ENCODE peak calls at places on chromosomes 11 and 22, in ten cellular contexts. G is posterior cingulate gyrus; P is central memory CD8-positive, alpha-beta T cell; M is hypothalamus; Y is mucosa of descending colon; I is naive thymus-derived CD8-positive, alpha-beta T cell; T is foreskin fibroblast; E is HEK293T; U is lung; W is stimulated activated CD8-positive, alpha-beta memory T cell treated with anti-CD3 and anti-CD28 coated beads, Interleukin-12 subunit alpha, Interleukin-12 subunit beta, amount 100 ng/mL, for 1 hour. F is an unnamed sample.

GRCh38 chr22:39343259-39344045 is 6.3 kb upstream of the SYNGR1 start:
- DNase-seq in P (peak), U (peak), I (peak), G (peak), Y (peak), M (peak), E (peak), T (peak), W (peak), F (no peak)

GRCh38 chr11:116970485-116971292 is 127.5 kb downstream of the SIK3 start:
- DNase-seq in E (no peak), G (no peak), I (no peak), W (no peak), Y (peak), M (no peak), P (no peak), U (no peak), T (peak), F (no peak)

GRCh38 chr22:46619830-46620501 is at the start of gene GRAMD4:
- DNase-seq in W (no peak), G (peak), Y (no peak), I (no peak), P (no peak), E (no peak), U (no peak), M (peak), T (no peak), F (no peak)

GRCh38 chr11:61536676-61537270 is 28.2 kb downstream of the LRRC10B start:
- DNase-seq in T (no peak), I (no peak), E (no peak), Y (no peak), U (no peak), M (no peak), W (no peak), G (no peak), P (no peak), F (no peak)

GRCh38 chr11:107857550-107858216 is 904 bp downstream of the SLC35F2 start:
- DNase-seq in U (no peak), Y (no peak), P (no peak), G (no peak), I (no peak), E (no peak), T (peak), W (no peak), M (no peak), F (no peak)

GRCh38 chr11:117319214-117319840 is 3.3 kb upstream of the BACE1 start:
- DNase-seq in I (no peak), U (no peak), P (no peak), M (no peak), T (peak), Y (no peak), E (no peak), W (no peak), G (no peak), F (no peak)

GRCh38 chr11:36243641-36244040 is 45.6 kb downstream of the COMMD9 start:
- DNase-seq in T (no peak), E (no peak), U (no peak), W (no peak), G (no peak), P (no peak), M (no peak), Y (no peak), I (no peak), F (no peak)

GRCh38 chr11:2259466-2259830 is 10.9 kb downstream of the ASCL2 start:
- DNase-seq in W (no peak), E (peak), U (no peak), G (no peak), M (no peak), I (no peak), P (no peak), Y (no peak), T (no peak), F (no peak)

GRCh38 chr22:50473088-50473487 is 1.7 kb downstream of the SBF1 start:
- DNase-seq in G (no peak), E (peak), P (peak), W (no peak), Y (peak), M (no peak), I (peak), T (peak), U (no peak), F (no peak)

GRCh38 chr11:67371549-67372231 is 1.7 kb downstream of the CLCF1 start:
- DNase-seq in I (peak), M (no peak), U (no peak), W (no peak), Y (peak), G (no peak), P (no peak), T (peak), E (peak), F (peak)

GRCh38 chr11:46601129-46601528 is 7.3 kb upstream of the AMBRA1 start:
- DNase-seq in P (no peak), I (no peak), E (no peak), M (no peak), Y (no peak), G (no peak), U (no peak), W (no peak), T (peak), F (no peak)

GRCh38 chr11:76321820-76322524 is 59.0 kb downstream of the THAP12 start:
- DNase-seq in T (no peak), E (no peak), U (no peak), I (no peak), G (no peak), P (no peak), W (no peak), M (no peak), Y (peak), F (no peak)

GRCh38 chr22:50672471-50673230 is at the start of gene SHANK3:
- DNase-seq in U (peak), M (no peak), W (no peak), P (no peak), G (no peak), T (no peak), Y (no peak), I (no peak), E (peak), F (no peak)

GRCh38 chr11:58977470-58977869 is 38.2 kb downstream of the GLYATL1 start:
- DNase-seq in Y (no peak), U (no peak), T (no peak), M (no peak), E (no peak), G (no peak), P (no peak), W (no peak), I (no peak), F (no peak)

GRCh38 chr11:119739021-119739703 is 10.2 kb upstream of the NECTIN1 start:
- DNase-seq in P (no peak), Y (peak), T (no peak), U (no peak), G (no peak), I (no peak), W (no peak), M (no peak), E (no peak), F (no peak)

GRCh38 chr11:27524155-27524554 is 17.6 kb upstream of the LIN7C start:
- DNase-seq in P (no peak), U (no peak), T (peak), M (no peak), I (no peak), E (no peak), Y (no peak), W (no peak), G (no peak), F (no peak)

GRCh38 chr11:1931791-1932480 is 12.4 kb downstream of the TNNT3 start:
- DNase-seq in T (no peak), E (no peak), G (no peak), U (no peak), Y (no peak), I (no peak), P (no peak), W (no peak), M (no peak), F (no peak)

GRCh38 chr22:29231971-29232959 is 26.6 kb downstream of the EMID1 start:
- DNase-seq in P (no peak), W (no peak), I (no peak), G (no peak), M (no peak), U (no peak), T (no peak), Y (no peak), E (no peak), F (no peak)

GRCh38 chr11:44256673-44257291 is 53.2 kb downstream of the ALX4 start:
- DNase-seq in G (no peak), I (no peak), W (no peak), T (no peak), M (no peak), P (no peak), Y (no peak), U (no peak), E (no peak), F (no peak)

GRCh38 chr11:74055938-74056337 is 47.1 kb upstream of the UCP3 start:
- DNase-seq in W (no peak), I (no peak), M (no peak), U (no peak), E (no peak), G (no peak), P (no peak), T (peak), Y (no peak), F (no peak)

GRCh38 chr22:42976534-42976933 is 38.4 kb downstream of the PACSIN2 start:
- DNase-seq in P (no peak), T (no peak), U (no peak), W (no peak), G (no peak), E (no peak), Y (no peak), M (no peak), I (no peak), F (no peak)

GRCh38 chr11:31445621-31446020 is 63.8 kb downstream of the IMMP1L start:
- DNase-seq in T (no peak), P (no peak), Y (no peak), W (no peak), M (no peak), E (no peak), G (no peak), U (no peak), I (no peak), F (no peak)

GRCh38 chr11:100640646-100641045 is 46.4 kb upstream of the ARHGAP42 start:
- DNase-seq in W (no peak), P (no peak), M (no peak), Y (no peak), T (no peak), G (no peak), U (no peak), I (no peak), E (no peak), F (no peak)

GRCh38 chr11:12585861-12586260 is 88.4 kb upstream of the TEAD1 start:
- DNase-seq in I (no peak), Y (no peak), G (no peak), W (no peak), E (no peak), U (no peak), T (peak), P (no peak), M (no peak), F (no peak)

GRCh38 chr11:94563176-94563847 is 3.9 kb upstream of the PIWIL4 start:
- DNase-seq in E (no peak), W (no peak), I (no peak), T (peak), G (no peak), Y (no peak), M (no peak), P (no peak), U (no peak), F (no peak)

GRCh38 chr11:10139656-10140055 is 154.4 kb downstream of the SBF2 start:
- DNase-seq in U (no peak), M (no peak), E (no peak), W (no peak), G (no peak), Y (no peak), I (no peak), T (peak), P (no peak), F (no peak)

GRCh38 chr11:14075118-14075601 is 112.6 kb downstream of the SPON1 start:
- DNase-seq in T (peak), E (no peak), G (no peak), U (no peak), I (peak), M (no peak), P (no peak), Y (no peak), W (peak), F (no peak)

GRCh38 chr11:134250675-134251074 is 2.5 kb downstream of the THYN1 start:
- DNase-seq in U (no peak), I (no peak), M (no peak), E (no peak), W (no peak), P (no peak), G (no peak), Y (no peak), T (no peak), F (no peak)

GRCh38 chr11:44269369-44270351 is 40.3 kb downstream of the ALX4 start:
- DNase-seq in G (no peak), P (no peak), I (no peak), M (no peak), U (no peak), W (no peak), T (peak), E (no peak), Y (no peak), F (no peak)

F was measured in GM19239.